ENCODE peak calls at places on chromosomes 13 and 19, in four cellular contexts. O is foreskin fibroblast, P is endodermal cell, S is fibroblast of pulmonary artery. U is an unnamed sample.

GRCh38 chr19:46970815-46971214 is 48.8 kb upstream of the NPAS1 start:
- DNase-seq in O (peak), P (no peak), S (no peak), U (peak)

GRCh38 chr13:75760182-75760981 is 124.3 kb downstream of the LMO7 start:
- DNase-seq in O (no peak), P (no peak), S (no peak), U (no peak)

GRCh38 chr13:111962431-111962891 is 104.5 kb upstream of the SOX1 start:
- DNase-seq in O (no peak), P (no peak), S (no peak), U (no peak)

GRCh38 chr19:53132231-53132991 is at the start of gene ZNF415:
- DNase-seq in O (peak), P (peak), S (peak), U (peak)

GRCh38 chr19:1351324-1351947 is 32.3 kb upstream of the NDUFS7 start:
- DNase-seq in O (no peak), P (no peak), S (no peak), U (no peak)

GRCh38 chr19:480016-480855 is 16.1 kb upstream of the MADCAM1 start:
- DNase-seq in O (peak), P (peak), S (peak), U (peak)

GRCh38 chr19:41776700-41777099 is 19.7 kb upstream of the CEACAM3 start:
- DNase-seq in O (no peak), P (no peak), S (no peak), U (no peak)

GRCh38 chr13:43783820-43784219 is 3.0 kb downstream of the ENOX1 start:
- DNase-seq in O (no peak), P (no peak), S (peak), U (peak)

GRCh38 chr19:16726916-16727315 is 7.3 kb downstream of the NWD1 start:
- DNase-seq in O (no peak), P (no peak), S (no peak), U (no peak)

GRCh38 chr13:98258226-98258625 is 81.2 kb upstream of the RNF113B start:
- DNase-seq in O (no peak), P (peak), S (no peak), U (no peak)

GRCh38 chr13:108834193-108834592 is 204.8 kb downstream of the MYO16 start:
- DNase-seq in O (no peak), P (no peak), S (no peak), U (peak)

GRCh38 chr13:29522044-29522685 is 73.3 kb downstream of the SLC7A1 start:
- DNase-seq in O (peak), P (no peak), S (peak), U (peak)

GRCh38 chr19:2328401-2329161 is at the start of the genes LSM7 and SPPL2B:
- DNase-seq in O (peak), P (peak), S (peak), U (peak)

GRCh38 chr13:21837841-21838551 is 167.1 kb downstream of the FGF9 start:
- DNase-seq in O (no peak), P (no peak), S (no peak), U (no peak)

GRCh38 chr13:31913459-31913858 is 118.1 kb upstream of the FRY start:
- DNase-seq in O (peak), P (no peak), S (no peak), U (peak)

GRCh38 chr13:110944121-110944967 is 29.5 kb upstream of the ANKRD10 start:
- DNase-seq in O (peak), P (peak), S (peak), U (peak)

GRCh38 chr19:44356383-44357111 is at the start of gene ZNF112:
- DNase-seq in O (peak), P (peak), S (peak), U (peak)

GRCh38 chr13:33612641-33613638 is 205.0 kb upstream of the RFC3 start:
- DNase-seq in O (no peak), P (no peak), S (no peak), U (no peak)

GRCh38 chr19:41328157-41328817 is 18.3 kb downstream of the CCDC97 start:
- DNase-seq in O (no peak), P (no peak), S (no peak), U (peak)

GRCh38 chr19:16585808-16586476 is 13.7 kb upstream of the SLC35E1 start:
- DNase-seq in O (no peak), P (no peak), S (no peak), U (no peak)

GRCh38 chr19:35169226-35169995 is 14.9 kb downstream of the FXYD5 start:
- DNase-seq in O (no peak), P (peak), S (no peak), U (no peak)

GRCh38 chr19:2629491-2630351 is 72.8 kb downstream of the GNG7 start:
- DNase-seq in O (no peak), P (no peak), S (no peak), U (no peak)

GRCh38 chr13:89393758-89394157 is 1722.6 kb downstream of the SLITRK5 start:
- DNase-seq in O (no peak), P (no peak), S (no peak), U (no peak)

GRCh38 chr13:88908896-88909535 is 1237.8 kb downstream of the SLITRK5 start:
- DNase-seq in O (no peak), P (no peak), S (no peak), U (no peak)

GRCh38 chr19:1279782-1280341 is 4.5 kb downstream of the FAM174C start:
- DNase-seq in O (peak), P (peak), S (peak), U (peak)

GRCh38 chr19:13100031-13100588 is 2.5 kb downstream of the LYL1 start:
- DNase-seq in O (no peak), P (no peak), S (no peak), U (no peak)

GRCh38 chr19:8494158-8494557 is 8.3 kb downstream of the PRAM1 start:
- DNase-seq in O (no peak), P (no peak), S (peak), U (no peak)

GRCh38 chr13:21973437-21974125 is 302.7 kb downstream of the FGF9 start:
- DNase-seq in O (no peak), P (peak), S (no peak), U (no peak)

GRCh38 chr13:47033216-47033615 is 136.4 kb upstream of the HTR2A start:
- DNase-seq in O (peak), P (peak), S (peak), U (peak)

GRCh38 chr19:55676384-55676783 is 1.4 kb downstream of the EPN1 start:
- DNase-seq in O (peak), P (no peak), S (peak), U (no peak)

GRCh38 chr19:29878973-29879654 is 62.9 kb upstream of the URI1 start:
- DNase-seq in O (peak), P (peak), S (peak), U (no peak)

GRCh38 chr19:29876414-29876813 is 64.6 kb downstream of the CCNE1 start:
- DNase-seq in O (no peak), P (no peak), S (no peak), U (no peak)

GRCh38 chr19:29873801-29874575 is 62.2 kb downstream of the CCNE1 start:
- DNase-seq in O (no peak), P (no peak), S (no peak), U (no peak)

GRCh38 chr19:29873024-29873800 is 61.4 kb downstream of the CCNE1 start:
- DNase-seq in O (no peak), P (peak), S (peak), U (no peak)

GRCh38 chr19:29875931-29876330 is 64.1 kb downstream of the CCNE1 start:
- DNase-seq in O (no peak), P (no peak), S (no peak), U (no peak)
- H3K4me3 ChIP-seq in O (no peak), P (no peak), S (no peak), U (no peak)

DNA sequence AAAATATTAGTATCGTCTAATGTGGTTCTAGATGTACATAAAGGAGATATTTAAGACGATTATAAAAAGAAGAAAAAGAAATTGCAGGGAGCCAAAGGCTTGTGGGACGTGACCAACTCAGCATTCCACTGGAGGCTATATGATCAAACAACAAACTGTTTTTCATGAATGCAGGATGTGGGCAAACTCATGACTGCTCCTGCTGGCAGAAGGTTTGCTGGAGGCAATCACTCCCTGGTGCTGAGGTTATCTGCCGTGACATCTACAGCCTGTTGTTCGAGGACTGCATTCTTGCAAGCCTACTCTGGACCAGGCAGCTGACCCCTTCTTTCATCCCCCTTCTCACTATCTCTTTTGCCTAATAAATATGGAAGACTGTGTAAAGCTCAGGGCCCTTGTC is 518.1 kb downstream of the UQCRFS1 start:
- DNase-seq in O (no peak), P (no peak), S (no peak), U (no peak)
- TF ChIP-seq CTCF in O (no peak), P (peak), S (no peak), U (no peak)

GRCh38 chr13:92833071-92833470 is 393.5 kb upstream of the GPC6 start:
- DNase-seq in O (peak), P (no peak), S (peak), U (peak)
- H3K4me3 ChIP-seq in O (no peak), P (no peak), S (no peak), U (no peak)

GRCh38 chr13:30763786-30764440 is 28.6 kb downstream of the ALOX5AP start:
- DNase-seq in O (no peak), P (no peak), S (peak), U (peak)

GRCh38 chr13:30766234-30766633 is 30.9 kb downstream of the ALOX5AP start:
- DNase-seq in O (no peak), P (no peak), S (no peak), U (no peak)

GRCh38 chr13:30762643-30763042 is 27.3 kb downstream of the ALOX5AP start:
- DNase-seq in O (no peak), P (no peak), S (peak), U (no peak)

GRCh38 chr13:30766957-30767603 is 31.7 kb downstream of the ALOX5AP start:
- DNase-seq in O (no peak), P (no peak), S (no peak), U (no peak)
- TF ChIP-seq CTCF in O (no peak), P (peak), S (no peak), U (no peak)

GRCh38 chr13:52156724-52157251 is 2.6 kb downstream of the NEK3 start:
- DNase-seq in O (no peak), P (no peak), S (peak), U (peak)
- H3K4me3 ChIP-seq in O (no peak), P (no peak), S (no peak), U (no peak)

DNA sequence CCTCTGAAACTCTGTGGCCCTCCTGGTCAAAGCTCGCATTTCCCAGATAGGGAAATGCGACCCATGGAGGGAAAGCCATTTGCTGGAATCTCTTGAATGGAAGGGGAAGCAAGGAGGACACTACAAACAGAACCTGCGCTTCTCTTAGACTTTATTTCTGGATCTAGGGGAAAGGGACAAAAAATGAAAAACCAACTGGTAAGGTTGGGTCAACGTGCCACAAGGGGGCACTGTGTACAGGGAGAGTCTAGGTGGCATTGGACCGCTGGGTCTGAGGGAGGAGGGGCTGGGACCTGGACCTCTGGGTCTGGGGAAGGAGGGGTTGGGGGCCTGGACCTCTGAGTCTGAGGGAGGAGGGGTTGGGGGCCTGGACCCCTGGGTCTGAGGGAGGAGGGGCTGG is 5.0 kb downstream of the KLK4 start:
- DNase-seq in O (no peak), P (peak), S (peak), U (no peak)
- TF ChIP-seq CTCF in O (peak), P (peak), S (peak), U (peak)

U was measured in astrocyte of the spinal cord.